ENCODE peak calls at places on chromosomes 11 and 22, in ten cellular contexts. P is neural progenitor cell; E is adrenal gland; A is transverse colon; G is ovary; H is gastrocnemius medialis; V is dorsolateral prefrontal cortex; C is heart right ventricle; D is aorta; M is CD4-positive, CD25-positive, alpha-beta regulatory T cell. B is an unnamed sample.

GRCh38 chr11:46335858-46336600 is 11.2 kb upstream of the DGKZ start:
- DNase-seq in P (peak; percentile 74), V (peak; percentile 54), A (no peak), M (no peak), H (no peak), D (no peak), C (no peak), E (no peak), G (no peak), B (no peak)

GRCh38 chr11:110098645-110099044 is 5.5 kb downstream of the ZC3H12C start:
- DNase-seq in C (no peak), D (no peak), M (no peak), G (no peak), H (no peak), P (no peak), E (no peak), A (no peak), V (no peak), B (no peak)

GRCh38 chr22:41445171-41446056 is 1.2 kb downstream of the TOB2 start:
- DNase-seq in C (peak; percentile 58), A (peak; percentile 31), H (peak; percentile 48), M (no peak), E (peak; percentile 69), P (peak; percentile 92), V (no peak), D (peak; percentile 73), G (peak; percentile 55), B (no peak)

GRCh38 chr11:1409108-1409851 is 19.5 kb downstream of the BRSK2 start:
- DNase-seq in E (no peak), P (no peak), H (no peak), M (no peak), V (no peak), A (no peak), C (no peak), G (no peak), D (no peak), B (no peak)

GRCh38 chr11:126628790-126629621 is 273.5 kb downstream of the ST3GAL4 start:
- DNase-seq in A (no peak), P (no peak), V (peak; percentile 74), H (no peak), D (no peak), E (no peak), M (no peak), C (no peak), G (no peak), B (no peak)

GRCh38 chr11:13705710-13706109 is 37.2 kb downstream of the FAR1 start:
- DNase-seq in M (no peak), V (no peak), D (no peak), G (no peak), A (no peak), C (no peak), H (no peak), E (no peak), P (no peak), B (no peak)

GRCh38 chr22:19577422-19577966 is 53.3 kb upstream of the CLDN5 start:
- DNase-seq in H (no peak), D (no peak), E (no peak), P (no peak), A (no peak), M (no peak), C (no peak), V (no peak), G (no peak), B (no peak)

GRCh38 chr11:64546600-64546999 is 44.4 kb upstream of the SLC22A12 start:
- DNase-seq in P (no peak), M (no peak), G (no peak), D (no peak), C (no peak), E (no peak), H (no peak), A (no peak), V (no peak), B (no peak)

GRCh38 chr11:11584446-11584810 is 37.4 kb downstream of the GALNT18 start:
- DNase-seq in M (no peak), A (no peak), D (no peak), C (no peak), G (no peak), E (no peak), V (no peak), H (no peak), P (no peak), B (peak; percentile 90)

GRCh38 chr11:11580831-11581492 is 40.8 kb downstream of the GALNT18 start:
- DNase-seq in D (no peak), C (peak; percentile 38), A (no peak), V (peak; percentile 20), E (peak; percentile 82), G (no peak), M (no peak), P (no peak), H (peak; percentile 27), B (no peak)

GRCh38 chr11:11581493-11581880 is 40.3 kb downstream of the GALNT18 start:
- DNase-seq in D (no peak), V (no peak), A (no peak), C (no peak), P (no peak), H (no peak), E (no peak), M (no peak), G (no peak), B (no peak)

GRCh38 chr11:11583801-11584445 is 37.9 kb downstream of the GALNT18 start:
- DNase-seq in G (no peak), H (no peak), C (no peak), E (no peak), P (no peak), M (no peak), V (no peak), D (no peak), A (no peak), B (no peak)

DNA sequence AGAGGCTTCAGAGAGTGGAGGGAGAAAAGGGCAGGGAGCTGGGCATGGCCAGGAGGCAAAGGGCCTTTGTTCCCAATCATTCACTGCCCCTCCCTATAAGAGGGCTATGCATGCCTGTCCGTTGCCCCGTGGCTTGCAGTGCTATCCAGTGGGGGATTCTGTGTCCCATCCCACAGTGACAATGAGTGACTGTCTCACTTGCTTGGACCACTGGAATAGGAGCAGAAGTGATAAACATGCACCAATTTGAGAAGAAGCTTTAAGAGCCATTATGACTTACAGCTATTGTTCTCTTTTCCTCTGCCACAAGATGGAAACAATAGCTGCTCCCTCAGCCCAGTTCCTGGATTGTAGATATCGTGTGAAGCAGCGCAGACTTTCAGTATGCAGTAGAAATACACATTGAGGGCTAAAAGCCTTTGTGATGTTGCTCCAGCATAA is 39.5 kb downstream of the GALNT18 start:
- DNase-seq in V (peak; percentile 57), D (no peak), H (no peak), G (no peak), E (no peak), A (no peak), C (peak; percentile 46), P (no peak), M (no peak), B (no peak)
- H3K27ac ChIP-seq in V (peak overlapping the region; percentile 38), D (no peak overlapping the region), H (no peak overlapping the region), G (no peak overlapping the region), E (no peak overlapping the region), A (peak overlapping the region; percentile 6), C (peak overlapping the region; percentile 62), P (no peak overlapping the region), M (no peak overlapping the region), B (no peak overlapping the region)

GRCh38 chr11:117723625-117724024 is 73.4 kb downstream of the DSCAML1 start:
- DNase-seq in A (peak; percentile 33), M (no peak), V (no peak), E (no peak), C (no peak), D (no peak), P (no peak), H (no peak), G (no peak), B (no peak)

GRCh38 chr11:117724621-117725020 is 72.4 kb downstream of the DSCAML1 start:
- DNase-seq in H (no peak), P (no peak), M (no peak), V (no peak), E (no peak), D (no peak), G (no peak), C (no peak), A (no peak), B (no peak)

GRCh38 chr11:117724104-117724503 is 72.9 kb downstream of the DSCAML1 start:
- DNase-seq in H (no peak), V (no peak), A (no peak), G (no peak), C (no peak), P (no peak), E (no peak), D (no peak), M (no peak), B (no peak)

GRCh38 chr11:117720061-117720511 is 76.9 kb downstream of the DSCAML1 start:
- DNase-seq in A (no peak), G (no peak), M (no peak), V (peak; percentile 45), P (peak; percentile 81), D (no peak), E (no peak), H (no peak), C (no peak), B (no peak)

DNA sequence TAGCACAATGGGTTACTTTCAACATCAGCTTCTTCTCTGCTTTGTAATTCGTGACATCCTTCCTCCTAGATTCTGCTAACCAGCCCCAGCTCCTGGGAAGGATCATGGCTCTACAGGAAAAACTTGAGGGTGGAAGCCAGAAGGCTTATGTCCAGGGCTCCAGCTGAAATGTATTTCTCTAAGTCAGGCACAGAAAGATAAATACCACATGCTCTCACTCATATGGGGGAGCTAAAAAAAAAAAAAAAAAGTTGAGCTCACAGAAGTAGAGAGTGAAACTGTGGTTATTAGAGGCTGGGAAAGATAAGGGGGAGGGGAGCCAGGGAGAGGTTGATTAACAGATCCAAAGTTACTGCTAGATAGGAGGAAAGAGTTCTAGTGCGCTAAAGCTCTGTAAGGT is 74.9 kb downstream of the DSCAML1 start:
- DNase-seq in C (no peak), E (no peak), V (no peak), M (no peak), P (no peak), A (no peak), G (no peak), D (no peak), H (no peak), B (no peak)
- H3K27ac ChIP-seq in C (no peak overlapping the region), E (no peak overlapping the region), V (no peak overlapping the region), M (no peak overlapping the region), P (no peak overlapping the region), A (no peak overlapping the region), G (no peak overlapping the region), D (no peak overlapping the region), H (no peak overlapping the region), B (no peak overlapping the region)

GRCh38 chr11:112322173-112322813 is 61.6 kb upstream of the PLET1 start:
- DNase-seq in V (no peak), G (no peak), D (no peak), C (no peak), H (no peak), M (no peak), A (no peak), E (no peak), P (no peak), B (no peak)

GRCh38 chr11:112318193-112318592 is 57.5 kb upstream of the PLET1 start:
- DNase-seq in P (no peak), G (no peak), V (no peak), D (no peak), A (no peak), C (no peak), H (no peak), M (no peak), E (no peak), B (peak; percentile 70)

GRCh38 chr11:112318661-112319060 is 58.0 kb upstream of the PLET1 start:
- DNase-seq in D (no peak), M (no peak), P (no peak), V (no peak), E (no peak), H (no peak), C (no peak), A (no peak), G (no peak), B (no peak)

GRCh38 chr11:112320668-112321067 is 60.0 kb upstream of the PLET1 start:
- DNase-seq in V (no peak), P (no peak), A (peak; percentile 68), G (peak; percentile 76), C (peak; percentile 74), E (peak; percentile 76), H (peak; percentile 46), D (peak; percentile 89), M (no peak), B (peak; percentile 60)

GRCh38 chr11:112321521-112322172 is 61.0 kb upstream of the PLET1 start:
- DNase-seq in D (no peak), G (no peak), P (no peak), C (peak; percentile 29), A (peak; percentile 84), H (peak; percentile 53), V (no peak), E (peak; percentile 89), M (no peak), B (peak; percentile 96)
- H3K27ac ChIP-seq in D (no peak overlapping the region), G (no peak overlapping the region), P (no peak overlapping the region), C (no peak overlapping the region), A (peak overlapping the region; percentile 65), H (no peak overlapping the region), V (no peak overlapping the region), E (no peak overlapping the region), M (no peak overlapping the region), B (peak overlapping the region; percentile 78)

GRCh38 chr11:73383249-73384126 is 7.3 kb downstream of the RELT start:
- DNase-seq in G (no peak), V (no peak), A (peak; percentile 27), C (no peak), D (no peak), E (no peak), H (no peak), M (no peak), P (peak; percentile 31), B (no peak)
- H3K27ac ChIP-seq in G (no peak overlapping the region), V (peak overlapping the region; percentile 26), A (peak overlapping the region; percentile 58), C (no peak overlapping the region), D (no peak overlapping the region), E (no peak overlapping the region), H (peak overlapping the region; percentile 97), M (no peak overlapping the region), P (no peak overlapping the region), B (no peak overlapping the region)